ENCODE peak calls at places on chromosomes 4 and X, in ten cellular contexts. S is Peyer's patch, M is NB4, Q is tibial nerve, O is GM06990, P is psoas muscle, Y is OCI-LY7, U is spleen, W is uterus, I is astrocyte of the spinal cord. L is an unnamed sample.

GRCh38 chrX:73855546-73855945 is 292.5 kb downstream of the CHIC1 start:
- DNase-seq in S (peak; percentile 50), M (peak; percentile 68), Q (peak; percentile 69), O (no peak), P (peak; percentile 63), Y (peak; percentile 60), U (no peak), W (peak; percentile 73), I (peak; percentile 76), L (peak; percentile 13)

GRCh38 chr4:186149872-186150271 is 41.5 kb upstream of the CYP4V2 start:
- DNase-seq in S (no peak), M (peak; percentile 37), Q (peak; percentile 72), O (no peak), P (peak; percentile 78), Y (peak; percentile 58), U (no peak), W (peak; percentile 78), I (peak; percentile 12), L (peak; percentile 70)

GRCh38 chrX:1425381-1425780 is 27.3 kb downstream of the ASMTL start:
- DNase-seq in S (peak; percentile 19), M (no peak), Q (no peak), O (no peak), P (no peak), Y (no peak), U (peak; percentile 39), W (no peak), I (no peak), L (no peak)

GRCh38 chr4:4859010-4859798 is at the start of gene MSX1:
- DNase-seq in S (peak; percentile 83), M (peak; percentile 94), Q (peak; percentile 75), O (peak; percentile 85), P (peak; percentile 91), Y (peak; percentile 5), U (peak; percentile 89), W (peak; percentile 92), I (peak; percentile 89), L (peak; percentile 90)

GRCh38 chr4:184310881-184311709 is 93.4 kb upstream of the ENPP6 start:
- DNase-seq in S (peak; percentile 73), M (no peak), Q (peak; percentile 45), O (no peak), P (peak; percentile 60), Y (no peak), U (no peak), W (no peak), I (no peak), L (peak; percentile 26)

GRCh38 chr4:39522068-39522467 is 5.2 kb downstream of the UGDH start:
- DNase-seq in S (no peak), M (no peak), Q (no peak), O (no peak), P (no peak), Y (no peak), U (no peak), W (no peak), I (no peak), L (no peak)

GRCh38 chrX:110316351-110317078 is 1.4 kb downstream of the AMMECR1 start:
- DNase-seq in S (no peak), M (peak; percentile 39), Q (no peak), O (no peak), P (no peak), Y (no peak), U (no peak), W (no peak), I (peak; percentile 22), L (no peak)

GRCh38 chr4:44017422-44017739 is 431.2 kb downstream of the KCTD8 start:
- DNase-seq in S (no peak), M (no peak), Q (no peak), O (no peak), P (no peak), Y (no peak), U (no peak), W (no peak), I (no peak), L (no peak)

GRCh38 chr4:13656569-13656988 is 29.1 kb upstream of the BOD1L1 start:
- DNase-seq in S (peak; percentile 62), M (peak; percentile 71), Q (peak; percentile 66), O (peak; percentile 23), P (peak; percentile 58), Y (peak; percentile 49), U (peak; percentile 81), W (peak; percentile 42), I (peak; percentile 85), L (peak; percentile 39)

GRCh38 chr4:83358410-83358809 is 23.8 kb upstream of the HPSE start:
- DNase-seq in S (no peak), M (no peak), Q (no peak), O (no peak), P (no peak), Y (no peak), U (no peak), W (no peak), I (peak; percentile 78), L (no peak)

GRCh38 chr4:1600211-1600780 is 83.8 kb downstream of the FAM53A start:
- DNase-seq in S (no peak), M (no peak), Q (no peak), O (no peak), P (peak; percentile 31), Y (no peak), U (no peak), W (no peak), I (no peak), L (no peak)

GRCh38 chr4:154719087-154719486 is 24.7 kb upstream of the LRAT start:
- DNase-seq in S (no peak), M (no peak), Q (no peak), O (no peak), P (no peak), Y (no peak), U (no peak), W (no peak), I (peak; percentile 25), L (no peak)

GRCh38 chr4:27357283-27357682 is 496.6 kb downstream of the STIM2 start:
- DNase-seq in S (no peak), M (no peak), Q (no peak), O (no peak), P (no peak), Y (no peak), U (no peak), W (no peak), I (peak; percentile 50), L (no peak)
- TF ChIP-seq CTCF in S (no peak), M (no peak), Q (no peak), O (no peak), P (no peak), Y (peak; percentile 57), U (no peak), W (peak; percentile 11), I (peak; percentile 44), L (peak; percentile 32)

DNA sequence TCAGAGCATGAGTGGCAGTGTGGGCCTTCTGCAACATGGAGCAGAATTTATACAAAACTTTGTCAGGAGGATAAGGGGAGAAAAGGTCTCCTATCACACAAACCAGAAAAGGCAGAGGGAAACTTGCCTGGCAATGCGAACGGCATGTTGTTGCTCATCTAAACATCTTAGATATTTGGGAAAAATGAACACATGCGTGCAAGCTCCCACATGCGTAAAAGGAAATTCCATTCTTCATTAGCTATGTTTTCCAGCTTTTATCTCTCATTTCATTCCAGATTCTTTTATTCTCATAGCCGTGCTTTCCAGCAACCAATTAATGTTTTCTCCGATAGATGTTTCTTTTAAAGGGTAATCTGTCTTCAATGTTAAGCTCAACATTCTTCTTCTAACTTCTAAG is 31.3 kb upstream of the GBA3 start:
- DNase-seq in S (no peak), M (no peak), Q (no peak), O (no peak), P (no peak), Y (no peak), U (no peak), W (no peak), I (no peak), L (no peak)
- H3K4me3 ChIP-seq in S (no peak overlapping the region), M (no peak overlapping the region), Q (no peak overlapping the region), O (no peak overlapping the region), P (no peak overlapping the region), Y (no peak overlapping the region), U (no peak overlapping the region), W (no peak overlapping the region), I (no peak overlapping the region), L (no peak overlapping the region)

GRCh38 chrX:53193093-53193492 is 31.9 kb downstream of the KDM5C start:
- DNase-seq in S (no peak), M (no peak), Q (no peak), O (no peak), P (no peak), Y (no peak), U (no peak), W (no peak), I (no peak), L (no peak)

GRCh38 chrX:53194308-53194707 is 30.7 kb downstream of the KDM5C start:
- DNase-seq in S (no peak), M (no peak), Q (no peak), O (no peak), P (no peak), Y (no peak), U (no peak), W (no peak), I (no peak), L (no peak)

GRCh38 chrX:53186363-53186762 is 38.6 kb downstream of the KDM5C start:
- DNase-seq in S (no peak), M (no peak), Q (no peak), O (no peak), P (no peak), Y (no peak), U (no peak), W (no peak), I (no peak), L (no peak)

GRCh38 chrX:53188763-53189162 is 36.2 kb downstream of the KDM5C start:
- DNase-seq in S (no peak), M (no peak), Q (no peak), O (no peak), P (no peak), Y (no peak), U (no peak), W (no peak), I (no peak), L (no peak)

DNA sequence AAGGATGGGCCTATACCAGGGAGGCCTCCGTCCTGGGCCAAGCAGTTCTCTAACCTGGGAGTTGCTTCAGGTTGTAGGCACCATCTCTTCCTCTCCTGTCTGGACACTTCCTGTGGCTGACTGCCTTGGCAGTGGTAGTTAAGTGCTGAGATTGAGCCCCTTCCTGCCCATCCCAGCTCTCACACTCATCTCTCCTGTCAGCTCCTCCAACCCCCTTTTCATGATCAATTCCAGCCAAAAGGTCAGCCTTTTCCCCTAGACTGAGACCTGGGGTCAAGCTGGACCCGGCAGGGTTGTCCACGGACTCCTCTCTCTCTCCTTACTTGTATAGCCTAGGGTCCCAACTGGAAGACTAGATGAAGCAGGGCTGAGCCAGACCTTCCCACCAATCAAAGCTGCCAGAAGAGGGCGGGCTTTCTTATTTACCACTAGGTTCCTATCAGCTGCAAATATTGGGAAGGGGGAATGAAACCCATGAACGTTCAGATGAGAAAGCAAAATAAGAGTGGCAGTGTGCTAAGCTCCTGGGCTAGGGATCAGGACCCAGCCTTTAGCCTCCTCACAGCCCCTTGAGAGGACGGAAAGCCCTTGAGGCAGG is 34.5 kb downstream of the KDM5C start:
- DNase-seq in S (no peak), M (peak; percentile 15), Q (no peak), O (no peak), P (no peak), Y (peak; percentile 12), U (no peak), W (no peak), I (no peak), L (no peak)
- TF ChIP-seq CTCF in S (no peak), M (peak; percentile 12), Q (no peak), O (peak; percentile 25), P (no peak), Y (peak; percentile 65), U (no peak), W (no peak), I (peak; percentile 31), L (no peak)

DNA sequence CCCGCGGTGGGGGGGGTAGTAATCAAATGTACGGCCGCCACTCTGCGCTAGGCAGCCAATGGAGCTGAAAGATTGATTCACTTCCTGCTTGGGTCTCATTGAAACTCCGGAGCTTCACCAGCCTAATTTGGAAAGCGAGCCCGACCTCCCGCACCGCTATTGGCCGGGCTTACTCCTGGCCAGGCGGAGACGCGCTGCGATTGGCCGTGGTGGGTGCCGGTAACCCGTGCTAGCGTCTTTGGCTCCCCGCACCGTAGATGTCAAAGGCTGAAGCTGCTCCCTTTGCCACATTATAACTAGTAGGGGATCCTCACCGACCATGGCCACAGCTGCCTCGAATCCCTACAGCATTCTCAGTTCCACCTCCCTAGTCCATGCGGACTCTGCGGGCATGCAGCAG is at the start of gene POU3F4:
- DNase-seq in S (no peak), M (no peak), Q (no peak), O (no peak), P (peak; percentile 52), Y (no peak), U (no peak), W (no peak), I (peak; percentile 86), L (no peak)
- H3K4me3 ChIP-seq in S (no peak within 1 kb of the TSS), M (no peak within 1 kb of the TSS), Q (no peak within 1 kb of the TSS), O (no peak within 1 kb of the TSS), P (no peak within 1 kb of the TSS), Y (no peak within 1 kb of the TSS), U (no peak within 1 kb of the TSS), W (no peak within 1 kb of the TSS), I (peak within 1 kb of the TSS; percentile 48), L (no peak within 1 kb of the TSS)